ENCODE peak calls at places on chromosomes 12 and 14, in eight cellular contexts. Y, U, G, V, L, N, P and E are unnamed samples.

GRCh38 chr12:26636710-26637328 is 196.2 kb downstream of the ITPR2 start:
- DNase-seq in V (no peak), G (no peak), P (no peak), Y (peak), U (no peak), L (peak), N (no peak), E (no peak)

GRCh38 chr12:131830335-131831020 is 2.3 kb downstream of the MMP17 start:
- DNase-seq in L (peak), N (no peak), Y (peak), P (peak), U (peak), V (peak), G (peak), E (no peak)

GRCh38 chr14:54343276-54344121 is 53.3 kb upstream of the CDKN3 start:
- DNase-seq in V (no peak), P (no peak), G (no peak), N (no peak), U (peak), Y (peak), L (peak), E (no peak)

GRCh38 chr12:123076604-123077297 is 74.1 kb downstream of the PITPNM2 start:
- DNase-seq in V (no peak), Y (no peak), P (no peak), G (no peak), U (peak), N (no peak), L (peak), E (no peak)

GRCh38 chr14:61420326-61420725 is 98.9 kb downstream of the PRKCH start:
- DNase-seq in G (peak), N (no peak), Y (no peak), U (no peak), L (peak), V (no peak), P (no peak), E (no peak)

GRCh38 chr14:92516344-92516965 is 2.9 kb downstream of the RIN3 start:
- DNase-seq in U (no peak), V (no peak), G (no peak), L (no peak), P (no peak), Y (no peak), N (no peak), E (no peak)

GRCh38 chr12:131826064-131826928 is 1.9 kb upstream of the MMP17 start:
- DNase-seq in U (no peak), N (no peak), G (no peak), L (no peak), Y (no peak), V (no peak), P (no peak), E (no peak)

GRCh38 chr12:14211829-14212455 is 153.5 kb upstream of the ATF7IP start:
- DNase-seq in N (no peak), V (no peak), G (no peak), U (no peak), L (no peak), Y (no peak), P (no peak), E (no peak)

GRCh38 chr12:12357697-12358476 is 1.0 kb downstream of the BORCS5 start:
- DNase-seq in N (no peak), P (peak), V (peak), G (no peak), Y (no peak), L (peak), U (no peak), E (no peak)

GRCh38 chr12:116106870-116107269 is 170.6 kb downstream of the MED13L start:
- DNase-seq in Y (no peak), N (no peak), L (no peak), U (no peak), G (no peak), V (no peak), P (no peak), E (no peak)

GRCh38 chr14:68147331-68147730 is 327.8 kb downstream of the RAD51B start:
- DNase-seq in N (no peak), U (no peak), P (no peak), L (no peak), Y (no peak), G (no peak), V (no peak), E (no peak)

GRCh38 chr12:39958377-39958776 is 147.5 kb downstream of the SLC2A13 start:
- DNase-seq in V (no peak), P (peak), G (no peak), Y (peak), U (no peak), L (peak), N (no peak), E (no peak)

GRCh38 chr12:3044141-3044630 is 33.0 kb upstream of the TSPAN9 start:
- DNase-seq in L (no peak), U (no peak), P (no peak), V (no peak), Y (no peak), G (no peak), N (no peak), E (no peak)

GRCh38 chr12:96225003-96225855 is 31.1 kb downstream of the ELK3 start:
- DNase-seq in L (peak), N (no peak), Y (no peak), G (no peak), V (no peak), U (peak), P (no peak), E (no peak)

GRCh38 chr12:111270773-111271172 is 98.1 kb downstream of the PHETA1 start:
- DNase-seq in N (no peak), P (no peak), Y (peak), G (peak), V (no peak), L (no peak), U (no peak), E (no peak)

GRCh38 chr12:89244536-89244935 is 107.8 kb downstream of the DUSP6 start:
- DNase-seq in V (no peak), U (no peak), P (no peak), Y (no peak), G (no peak), L (peak), N (no peak), E (no peak)

GRCh38 chr14:70317969-70318634 is 41.4 kb downstream of the COX16 start:
- DNase-seq in U (peak), L (peak), G (peak), N (peak), V (no peak), Y (peak), P (peak), E (no peak)

DNA sequence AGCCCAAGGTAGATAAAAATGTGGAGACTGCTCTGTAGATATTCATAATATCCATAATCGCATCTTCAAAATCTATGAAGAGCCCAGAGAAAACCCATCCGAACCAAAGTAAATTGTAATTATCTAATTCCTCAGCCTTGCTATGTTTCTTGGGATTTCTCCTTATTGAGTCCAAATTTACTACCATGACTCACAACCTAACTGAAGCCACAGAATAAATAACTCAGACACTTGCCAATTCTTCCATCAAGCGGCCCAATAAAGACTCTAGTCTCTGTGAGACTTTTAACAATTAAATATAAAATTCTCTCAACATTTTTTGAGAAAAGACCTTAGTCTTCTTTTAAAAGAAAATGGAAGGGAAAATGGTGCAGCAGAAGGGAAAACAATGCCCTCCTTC is 409.8 kb downstream of the DAD1 start:
- DNase-seq in U (no peak), V (no peak), Y (no peak), L (no peak), G (no peak), P (no peak), N (no peak), E (no peak)
- H3K27ac ChIP-seq in U (no peak), V (no peak), Y (no peak), L (no peak), G (no peak), P (no peak), N (no peak), E (no peak)

GRCh38 chr14:93991212-93991611 is 5.9 kb upstream of the CCDC197 start:
- DNase-seq in P (no peak), Y (no peak), U (no peak), L (no peak), V (no peak), G (no peak), N (no peak), E (no peak)

GRCh38 chr14:93994919-93995682 is 2.0 kb upstream of the CCDC197 start:
- DNase-seq in U (no peak), P (no peak), L (no peak), V (no peak), Y (no peak), N (no peak), G (no peak), E (no peak)

GRCh38 chr14:93993382-93993781 is 3.7 kb upstream of the CCDC197 start:
- DNase-seq in V (no peak), P (no peak), G (no peak), U (no peak), Y (no peak), L (no peak), N (no peak), E (no peak)

GRCh38 chr14:93989939-93990338 is 7.2 kb upstream of the CCDC197 start:
- DNase-seq in P (no peak), U (no peak), Y (peak), G (no peak), L (no peak), V (no peak), N (no peak), E (no peak)

GRCh38 chr14:93991649-93992048 is 5.5 kb upstream of the CCDC197 start:
- DNase-seq in Y (no peak), N (no peak), U (no peak), L (no peak), P (no peak), G (no peak), V (no peak), E (no peak)
- TF ChIP-seq POLR2AphosphoS5 in Y (no peak), N (no peak), U (no peak), L (no peak), P (no peak), G (no peak), V (no peak), E (no peak)

DNA sequence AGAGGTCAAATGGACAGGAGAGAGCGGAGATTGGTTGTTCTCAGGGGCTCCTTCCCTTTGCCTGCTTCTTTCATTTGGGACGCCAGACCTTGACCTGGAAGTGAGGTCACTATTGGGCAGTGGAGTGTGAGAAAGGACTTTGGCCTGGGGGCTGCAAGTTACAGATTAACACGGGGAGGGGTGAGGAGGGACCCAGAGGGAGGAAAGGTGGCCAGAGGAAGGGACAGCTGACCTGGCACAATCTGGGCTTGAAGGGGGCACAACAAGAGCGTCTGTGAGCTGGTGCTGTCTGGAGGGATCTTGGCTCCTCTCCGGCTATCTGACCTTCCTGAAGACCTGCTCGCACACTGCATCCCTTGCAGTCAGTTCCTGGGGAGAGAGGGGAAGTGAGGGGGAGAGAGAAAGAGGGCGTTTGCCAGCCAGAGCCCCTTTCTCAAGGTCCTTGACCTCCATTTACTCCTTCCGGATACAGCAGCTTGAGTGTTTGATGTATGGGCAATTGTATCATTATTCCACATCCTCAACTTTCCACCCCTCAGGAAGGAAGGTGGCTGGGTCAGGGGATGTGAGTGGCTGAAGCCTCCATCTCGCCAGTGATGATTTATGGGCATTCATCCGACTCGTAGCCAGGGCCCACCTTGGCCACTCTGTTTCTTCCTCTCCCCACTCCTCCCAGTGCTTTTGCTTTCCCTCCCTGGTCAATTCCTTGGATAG is 4.7 kb downstream of the RBP5 start:
- DNase-seq in P (peak), U (no peak), L (peak), G (no peak), V (no peak), Y (peak), N (no peak), E (no peak)
- H3K9ac ChIP-seq in P (peak), U (no peak), L (no peak), G (no peak), V (no peak), Y (peak), N (no peak), E (no peak)

GRCh38 chr12:110039085-110039807 is 9.1 kb downstream of the C12orf76 start:
- DNase-seq in V (no peak), P (peak), N (no peak), U (no peak), L (peak), G (no peak), Y (peak), E (no peak)
- H3K27ac ChIP-seq in V (no peak), P (peak), N (no peak), U (peak), L (peak), G (peak), Y (peak), E (no peak)